ENCODE peak calls at places on chromosomes 6 and 20, in four cellular contexts. One of them, this sample, is unnamed.

GRCh38 chr6:82248233-82248735 is 740 bp upstream of the IBTK start:
- DNase-seq in neuronal stem cell: no peak
- DNase-seq in IMR-90: peak
- DNase-seq in H1: no peak
- DNase-seq in this sample: no peak

GRCh38 chr6:166955865-166956443 is 396 bp downstream of the RNASET2 start:
- DNase-seq in neuronal stem cell: no peak
- DNase-seq in H1: no peak
- DNase-seq in IMR-90: peak
- DNase-seq in this sample: peak

GRCh38 chr20:3242167-3242692 is 3.2 kb upstream of the SLC4A11 start:
- DNase-seq in neuronal stem cell: no peak
- DNase-seq in H1: no peak
- DNase-seq in IMR-90: no peak
- DNase-seq in this sample: no peak

GRCh38 chr6:143598466-143599080 is 79.2 kb upstream of the PHACTR2 start:
- DNase-seq in H1: no peak
- DNase-seq in neuronal stem cell: no peak
- DNase-seq in IMR-90: no peak
- DNase-seq in this sample: no peak

GRCh38 chr6:144500886-144501285 is 215.8 kb downstream of the UTRN start:
- DNase-seq in IMR-90: no peak
- DNase-seq in H1: no peak
- DNase-seq in neuronal stem cell: no peak
- DNase-seq in this sample: no peak

GRCh38 chr6:1235825-1236224 is 76.1 kb upstream of the FOXQ1 start:
- DNase-seq in H1: peak
- DNase-seq in neuronal stem cell: no peak
- DNase-seq in IMR-90: no peak
- DNase-seq in this sample: no peak

GRCh38 chr6:127446356-127446755 is 12.8 kb downstream of the KIAA0408 start:
- DNase-seq in H1: no peak
- DNase-seq in neuronal stem cell: no peak
- DNase-seq in IMR-90: no peak
- DNase-seq in this sample: no peak

GRCh38 chr6:183668-184067 is 108.6 kb upstream of the DUSP22 start:
- DNase-seq in IMR-90: no peak
- DNase-seq in H1: no peak
- DNase-seq in neuronal stem cell: no peak
- DNase-seq in this sample: no peak

GRCh38 chr6:473759-474453 is 82.4 kb downstream of the IRF4 start:
- DNase-seq in IMR-90: no peak
- DNase-seq in H1: no peak
- DNase-seq in neuronal stem cell: no peak
- DNase-seq in this sample: peak

GRCh38 chr20:7855545-7855944 is 84.7 kb downstream of the HAO1 start:
- DNase-seq in neuronal stem cell: no peak
- DNase-seq in IMR-90: no peak
- DNase-seq in H1: no peak
- DNase-seq in this sample: no peak

GRCh38 chr20:24772667-24773066 is 176.4 kb upstream of the CST7 start:
- DNase-seq in IMR-90: no peak
- DNase-seq in neuronal stem cell: no peak
- DNase-seq in H1: no peak
- DNase-seq in this sample: no peak

GRCh38 chr6:156720739-156721714 is 56.2 kb upstream of the ARID1B start:
- DNase-seq in H1: peak
- DNase-seq in IMR-90: peak
- DNase-seq in neuronal stem cell: no peak
- DNase-seq in this sample: peak

DNA sequence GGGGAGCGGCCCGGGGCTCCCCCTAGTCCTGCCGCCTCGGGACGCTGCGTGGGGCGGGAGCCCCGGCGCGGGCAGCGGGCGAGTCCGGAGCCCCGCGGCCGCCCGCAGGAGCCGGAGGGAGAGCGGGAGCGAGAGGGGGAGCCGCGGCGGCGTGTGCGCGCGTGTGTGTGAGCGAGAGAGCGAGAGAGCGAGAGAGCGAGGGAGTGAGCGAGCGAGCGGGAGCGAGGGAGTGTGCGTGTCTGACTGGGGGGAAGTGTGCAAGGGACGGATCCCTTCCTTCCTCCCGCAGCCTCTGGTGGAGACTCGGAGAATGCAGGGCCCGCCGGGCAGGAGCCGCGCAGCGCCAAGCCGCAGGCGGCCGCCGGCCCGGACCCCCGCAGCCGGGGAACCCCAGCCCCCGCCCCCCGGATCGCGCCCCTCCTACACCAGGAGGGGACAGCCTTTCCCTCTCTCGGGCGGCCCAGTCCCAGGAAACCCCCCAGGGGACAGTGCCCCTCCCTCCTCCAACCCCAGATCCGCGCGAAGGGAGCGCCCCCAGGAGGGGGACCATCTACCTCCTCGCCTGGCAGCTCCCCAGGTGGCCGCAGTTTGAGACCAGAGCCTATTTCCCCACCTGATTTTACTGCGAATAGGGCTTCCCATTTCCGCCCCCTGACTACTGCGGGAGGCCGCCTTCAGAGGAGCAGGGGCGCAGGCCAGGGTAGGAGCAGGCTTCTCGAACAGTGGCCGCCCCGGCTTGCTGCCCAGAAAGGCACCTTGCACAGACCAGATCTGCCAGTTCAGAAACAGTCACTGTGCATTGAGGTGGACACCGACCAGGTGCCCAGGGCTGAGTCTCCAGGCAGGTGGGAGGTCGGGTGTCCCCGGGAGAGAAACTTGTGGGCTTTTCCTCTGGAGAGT is at the start of gene CDH22:
- DNase-seq in H1: peak
- DNase-seq in IMR-90: peak
- DNase-seq in neuronal stem cell: peak
- DNase-seq in this sample: peak
- H3K4me3 ChIP-seq in H1: peak
- H3K4me3 ChIP-seq in IMR-90: peak
- H3K4me3 ChIP-seq in neuronal stem cell: peak
- H3K4me3 ChIP-seq in this sample: peak

GRCh38 chr6:31815025-31815838 is at the start of the genes HSPA1A and HSPA1L:
- DNase-seq in neuronal stem cell: peak
- DNase-seq in H1: peak
- DNase-seq in IMR-90: peak
- DNase-seq in this sample: peak
- H3K9ac ChIP-seq in neuronal stem cell: peak
- H3K9ac ChIP-seq in H1: peak
- H3K9ac ChIP-seq in IMR-90: peak
- H3K9ac ChIP-seq in this sample: peak

GRCh38 chr6:32191696-32192607 is 491 bp downstream of the GPSM3 start:
- DNase-seq in H1: no peak
- DNase-seq in IMR-90: no peak
- DNase-seq in neuronal stem cell: no peak
- DNase-seq in this sample: no peak
- H4K91ac ChIP-seq in H1: peak
- H4K91ac ChIP-seq in IMR-90: peak
- H4K91ac ChIP-seq in neuronal stem cell: peak
- H4K91ac ChIP-seq in this sample: peak

DNA sequence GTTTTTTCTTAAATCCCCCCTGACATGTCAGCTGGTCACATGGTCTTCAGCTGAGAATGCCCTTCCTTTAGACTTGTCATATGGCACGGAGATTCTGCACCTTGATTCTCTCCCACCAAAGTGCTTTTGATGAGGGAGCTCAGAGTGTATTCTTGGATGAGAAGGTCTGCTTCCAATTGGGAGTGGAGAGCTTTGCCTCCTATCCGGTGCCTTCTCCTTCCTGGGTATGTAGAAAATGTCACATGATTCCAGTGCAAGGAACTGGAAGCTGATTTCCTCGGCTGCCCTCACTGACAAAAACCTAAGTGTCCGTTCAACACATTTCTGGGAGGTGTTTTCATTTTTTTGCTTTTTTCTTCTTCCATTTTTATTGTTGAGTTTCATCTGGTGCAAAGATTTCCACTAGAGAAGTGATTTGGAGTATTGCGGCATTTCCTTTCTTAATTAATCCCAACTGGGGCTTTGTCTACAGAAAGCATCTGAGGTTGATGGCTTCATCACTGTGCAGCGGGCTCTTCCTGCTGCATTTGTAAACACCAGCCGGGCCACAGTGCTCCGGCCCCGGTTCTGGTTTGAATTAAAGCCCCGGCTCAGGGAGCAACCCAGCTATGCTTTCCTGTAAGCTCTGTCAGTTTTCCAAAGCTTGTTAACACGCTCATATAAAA is 197.3 kb downstream of the TFAP2C start:
- DNase-seq in neuronal stem cell: no peak
- DNase-seq in H1: no peak
- DNase-seq in IMR-90: peak
- DNase-seq in this sample: no peak
- H3K4me3 ChIP-seq in neuronal stem cell: no peak
- H3K4me3 ChIP-seq in H1: no peak
- H3K4me3 ChIP-seq in IMR-90: no peak
- H3K4me3 ChIP-seq in this sample: no peak

GRCh38 chr20:31712112-31712553 is 10.5 kb downstream of the BCL2L1 start:
- DNase-seq in IMR-90: no peak
- DNase-seq in neuronal stem cell: no peak
- DNase-seq in H1: no peak
- DNase-seq in this sample: no peak
- H3K9ac ChIP-seq in IMR-90: peak
- H3K9ac ChIP-seq in neuronal stem cell: no peak
- H3K9ac ChIP-seq in H1: no peak
- H3K9ac ChIP-seq in this sample: no peak

GRCh38 chr20:50636601-50637539 is 54.5 kb downstream of the RIPOR3 start:
- DNase-seq in IMR-90: peak
- DNase-seq in neuronal stem cell: no peak
- DNase-seq in H1: no peak
- DNase-seq in this sample: no peak
- H4K91ac ChIP-seq in IMR-90: peak
- H4K91ac ChIP-seq in neuronal stem cell: no peak
- H4K91ac ChIP-seq in H1: peak
- H4K91ac ChIP-seq in this sample: peak

GRCh38 chr6:33856655-33857054 is 52.9 kb upstream of the MLN start:
- DNase-seq in neuronal stem cell: no peak
- DNase-seq in IMR-90: no peak
- DNase-seq in H1: no peak
- DNase-seq in this sample: no peak
- H3K4me3 ChIP-seq in neuronal stem cell: no peak
- H3K4me3 ChIP-seq in IMR-90: no peak
- H3K4me3 ChIP-seq in H1: no peak
- H3K4me3 ChIP-seq in this sample: no peak

DNA sequence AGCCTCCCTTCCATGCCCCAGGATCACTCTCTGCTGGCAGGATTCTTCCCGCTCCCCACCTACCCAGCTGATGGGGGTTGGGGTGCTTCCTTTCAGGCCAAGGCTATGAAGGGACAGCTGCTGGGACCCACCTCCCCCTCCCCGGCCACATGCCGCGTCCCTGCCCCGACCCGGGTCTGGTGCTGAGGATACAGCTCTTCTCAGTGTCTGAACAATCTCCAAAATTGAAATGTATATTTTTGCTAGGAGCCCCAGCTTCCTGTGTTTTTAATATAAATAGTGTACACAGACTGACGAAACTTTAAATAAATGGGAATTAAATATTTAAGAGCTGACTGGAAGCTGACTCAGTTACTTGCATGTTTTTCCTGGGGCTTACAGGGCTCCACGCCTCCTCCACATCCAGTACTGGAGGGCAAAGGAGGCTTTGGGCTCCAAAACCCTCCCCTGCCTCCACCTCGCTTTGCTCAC is 24.3 kb upstream of the FANCE start:
- DNase-seq in neuronal stem cell: no peak
- DNase-seq in H1: no peak
- DNase-seq in IMR-90: peak
- DNase-seq in this sample: no peak
- H3K9ac ChIP-seq in neuronal stem cell: no peak
- H3K9ac ChIP-seq in H1: no peak
- H3K9ac ChIP-seq in IMR-90: peak
- H3K9ac ChIP-seq in this sample: no peak

GRCh38 chr6:65557224-65557623 is 149.8 kb downstream of the EYS start:
- DNase-seq in IMR-90: no peak
- DNase-seq in H1: no peak
- DNase-seq in neuronal stem cell: no peak
- DNase-seq in this sample: peak

GRCh38 chr6:65558071-65558470 is 149.0 kb downstream of the EYS start:
- DNase-seq in neuronal stem cell: no peak
- DNase-seq in IMR-90: no peak
- DNase-seq in H1: no peak
- DNase-seq in this sample: no peak
- H4K91ac ChIP-seq in neuronal stem cell: no peak
- H4K91ac ChIP-seq in IMR-90: no peak
- H4K91ac ChIP-seq in H1: no peak
- H4K91ac ChIP-seq in this sample: no peak

GRCh38 chr6:44270526-44271405 is 516 bp downstream of the TMEM151B start:
- DNase-seq in neuronal stem cell: peak
- DNase-seq in IMR-90: no peak
- DNase-seq in H1: peak
- DNase-seq in this sample: no peak
- H3K4me3 ChIP-seq in neuronal stem cell: peak
- H3K4me3 ChIP-seq in IMR-90: no peak
- H3K4me3 ChIP-seq in H1: peak
- H3K4me3 ChIP-seq in this sample: peak

This sample was measured in trophoblast cell.